ENCODE peak calls at places on chromosomes 4 and X, in nine cellular contexts. One of them, this sample, is unnamed.

GRCh38 chrX:38803286-38803608 is 2.0 kb downstream of the MID1IP1 start:
- DNase-seq in fibroblast of pulmonary artery: no peak
- DNase-seq in NCI-H460: no peak
- DNase-seq in endodermal cell: no peak
- DNase-seq in astrocyte of the hippocampus: no peak
- DNase-seq in astrocyte of the spinal cord: no peak
- DNase-seq in sciatic nerve: no peak
- DNase-seq in stimulated activated CD4-positive, alpha-beta T cell treated with anti-CD3 and anti-CD28 coated beads, Interleukin-15, amount 100 ng/mL, for 1 hour: no peak
- DNase-seq in activated CD8-positive, alpha-beta memory T cell treated with anti-CD3 and anti-CD28 coated beads for 24 hours: no peak
- DNase-seq in this sample: no peak

GRCh38 chr4:151518359-151518758 is 109.4 kb downstream of the FHIP1A start:
- DNase-seq in fibroblast of pulmonary artery: no peak
- DNase-seq in NCI-H460: no peak
- DNase-seq in endodermal cell: no peak
- DNase-seq in astrocyte of the hippocampus: no peak
- DNase-seq in astrocyte of the spinal cord: no peak
- DNase-seq in sciatic nerve: no peak
- DNase-seq in stimulated activated CD4-positive, alpha-beta T cell treated with anti-CD3 and anti-CD28 coated beads, Interleukin-15, amount 100 ng/mL, for 1 hour: no peak
- DNase-seq in activated CD8-positive, alpha-beta memory T cell treated with anti-CD3 and anti-CD28 coated beads for 24 hours: no peak
- DNase-seq in this sample: no peak

GRCh38 chr4:123580981-123581664 is 184.5 kb downstream of the SPRY1 start:
- DNase-seq in fibroblast of pulmonary artery: no peak
- DNase-seq in NCI-H460: no peak
- DNase-seq in endodermal cell: no peak
- DNase-seq in astrocyte of the hippocampus: no peak
- DNase-seq in astrocyte of the spinal cord: no peak
- DNase-seq in sciatic nerve: no peak
- DNase-seq in stimulated activated CD4-positive, alpha-beta T cell treated with anti-CD3 and anti-CD28 coated beads, Interleukin-15, amount 100 ng/mL, for 1 hour: no peak
- DNase-seq in activated CD8-positive, alpha-beta memory T cell treated with anti-CD3 and anti-CD28 coated beads for 24 hours: no peak
- DNase-seq in this sample: no peak

GRCh38 chr4:179836179-179837075 is 2394.2 kb upstream of the AGA start:
- DNase-seq in fibroblast of pulmonary artery: no peak
- DNase-seq in NCI-H460: no peak
- DNase-seq in endodermal cell: no peak
- DNase-seq in astrocyte of the hippocampus: no peak
- DNase-seq in astrocyte of the spinal cord: no peak
- DNase-seq in sciatic nerve: no peak
- DNase-seq in stimulated activated CD4-positive, alpha-beta T cell treated with anti-CD3 and anti-CD28 coated beads, Interleukin-15, amount 100 ng/mL, for 1 hour: no peak
- DNase-seq in activated CD8-positive, alpha-beta memory T cell treated with anti-CD3 and anti-CD28 coated beads for 24 hours: no peak
- DNase-seq in this sample: no peak

GRCh38 chr4:153585021-153585420 is 99.1 kb upstream of the TLR2 start:
- DNase-seq in fibroblast of pulmonary artery: no peak
- DNase-seq in NCI-H460: no peak
- DNase-seq in endodermal cell: no peak
- DNase-seq in astrocyte of the hippocampus: no peak
- DNase-seq in astrocyte of the spinal cord: no peak
- DNase-seq in sciatic nerve: no peak
- DNase-seq in stimulated activated CD4-positive, alpha-beta T cell treated with anti-CD3 and anti-CD28 coated beads, Interleukin-15, amount 100 ng/mL, for 1 hour: no peak
- DNase-seq in activated CD8-positive, alpha-beta memory T cell treated with anti-CD3 and anti-CD28 coated beads for 24 hours: no peak
- DNase-seq in this sample: no peak

GRCh38 chrX:14916017-14916674 is 42.9 kb downstream of the MOSPD2 start:
- DNase-seq in fibroblast of pulmonary artery: peak
- DNase-seq in NCI-H460: no peak
- DNase-seq in endodermal cell: no peak
- DNase-seq in astrocyte of the hippocampus: peak
- DNase-seq in astrocyte of the spinal cord: peak
- DNase-seq in sciatic nerve: no peak
- DNase-seq in stimulated activated CD4-positive, alpha-beta T cell treated with anti-CD3 and anti-CD28 coated beads, Interleukin-15, amount 100 ng/mL, for 1 hour: no peak
- DNase-seq in activated CD8-positive, alpha-beta memory T cell treated with anti-CD3 and anti-CD28 coated beads for 24 hours: no peak
- DNase-seq in this sample: peak

GRCh38 chrX:2463973-2464676 is 36.7 kb downstream of the DHRSX start:
- DNase-seq in fibroblast of pulmonary artery: no peak
- DNase-seq in NCI-H460: no peak
- DNase-seq in endodermal cell: peak
- DNase-seq in astrocyte of the hippocampus: no peak
- DNase-seq in astrocyte of the spinal cord: peak
- DNase-seq in sciatic nerve: no peak
- DNase-seq in stimulated activated CD4-positive, alpha-beta T cell treated with anti-CD3 and anti-CD28 coated beads, Interleukin-15, amount 100 ng/mL, for 1 hour: no peak
- DNase-seq in activated CD8-positive, alpha-beta memory T cell treated with anti-CD3 and anti-CD28 coated beads for 24 hours: no peak
- DNase-seq in this sample: no peak

GRCh38 chr4:146317783-146318182 is 103.4 kb downstream of the REELD1 start:
- DNase-seq in fibroblast of pulmonary artery: no peak
- DNase-seq in NCI-H460: no peak
- DNase-seq in endodermal cell: no peak
- DNase-seq in astrocyte of the hippocampus: no peak
- DNase-seq in astrocyte of the spinal cord: no peak
- DNase-seq in sciatic nerve: no peak
- DNase-seq in stimulated activated CD4-positive, alpha-beta T cell treated with anti-CD3 and anti-CD28 coated beads, Interleukin-15, amount 100 ng/mL, for 1 hour: no peak
- DNase-seq in activated CD8-positive, alpha-beta memory T cell treated with anti-CD3 and anti-CD28 coated beads for 24 hours: no peak
- DNase-seq in this sample: no peak

GRCh38 chr4:56466910-56467283 is 520 bp upstream of the SRP72 start:
- DNase-seq in fibroblast of pulmonary artery: peak
- DNase-seq in NCI-H460: no peak
- DNase-seq in endodermal cell: no peak
- DNase-seq in astrocyte of the hippocampus: peak
- DNase-seq in astrocyte of the spinal cord: no peak
- DNase-seq in sciatic nerve: no peak
- DNase-seq in stimulated activated CD4-positive, alpha-beta T cell treated with anti-CD3 and anti-CD28 coated beads, Interleukin-15, amount 100 ng/mL, for 1 hour: no peak
- DNase-seq in activated CD8-positive, alpha-beta memory T cell treated with anti-CD3 and anti-CD28 coated beads for 24 hours: no peak
- DNase-seq in this sample: no peak

GRCh38 chr4:82372502-82372873 is 1.3 kb downstream of the HNRNPD start:
- DNase-seq in fibroblast of pulmonary artery: no peak
- DNase-seq in NCI-H460: no peak
- DNase-seq in endodermal cell: peak
- DNase-seq in astrocyte of the hippocampus: peak
- DNase-seq in astrocyte of the spinal cord: no peak
- DNase-seq in sciatic nerve: peak
- DNase-seq in stimulated activated CD4-positive, alpha-beta T cell treated with anti-CD3 and anti-CD28 coated beads, Interleukin-15, amount 100 ng/mL, for 1 hour: no peak
- DNase-seq in activated CD8-positive, alpha-beta memory T cell treated with anti-CD3 and anti-CD28 coated beads for 24 hours: peak
- DNase-seq in this sample: peak

GRCh38 chr4:101229116-101229515 is 118.2 kb downstream of the PPP3CA start:
- DNase-seq in fibroblast of pulmonary artery: peak
- DNase-seq in NCI-H460: no peak
- DNase-seq in endodermal cell: no peak
- DNase-seq in astrocyte of the hippocampus: peak
- DNase-seq in astrocyte of the spinal cord: peak
- DNase-seq in sciatic nerve: no peak
- DNase-seq in stimulated activated CD4-positive, alpha-beta T cell treated with anti-CD3 and anti-CD28 coated beads, Interleukin-15, amount 100 ng/mL, for 1 hour: no peak
- DNase-seq in activated CD8-positive, alpha-beta memory T cell treated with anti-CD3 and anti-CD28 coated beads for 24 hours: no peak
- DNase-seq in this sample: no peak

GRCh38 chr4:185210102-185210981 is 944 bp downstream of the SNX25 start:
- DNase-seq in fibroblast of pulmonary artery: peak
- DNase-seq in NCI-H460: no peak
- DNase-seq in endodermal cell: peak
- DNase-seq in astrocyte of the hippocampus: peak
- DNase-seq in astrocyte of the spinal cord: peak
- DNase-seq in sciatic nerve: peak
- DNase-seq in stimulated activated CD4-positive, alpha-beta T cell treated with anti-CD3 and anti-CD28 coated beads, Interleukin-15, amount 100 ng/mL, for 1 hour: peak
- DNase-seq in activated CD8-positive, alpha-beta memory T cell treated with anti-CD3 and anti-CD28 coated beads for 24 hours: peak
- DNase-seq in this sample: peak

GRCh38 chrX:104282326-104282725 is 27.6 kb upstream of the ESX1 start:
- DNase-seq in fibroblast of pulmonary artery: no peak
- DNase-seq in NCI-H460: no peak
- DNase-seq in endodermal cell: no peak
- DNase-seq in astrocyte of the hippocampus: no peak
- DNase-seq in astrocyte of the spinal cord: no peak
- DNase-seq in sciatic nerve: no peak
- DNase-seq in stimulated activated CD4-positive, alpha-beta T cell treated with anti-CD3 and anti-CD28 coated beads, Interleukin-15, amount 100 ng/mL, for 1 hour: no peak
- DNase-seq in activated CD8-positive, alpha-beta memory T cell treated with anti-CD3 and anti-CD28 coated beads for 24 hours: no peak
- DNase-seq in this sample: no peak

GRCh38 chr4:113106076-113106475 is 56.6 kb downstream of the ANK2 start:
- DNase-seq in fibroblast of pulmonary artery: peak
- DNase-seq in NCI-H460: peak
- DNase-seq in endodermal cell: no peak
- DNase-seq in astrocyte of the hippocampus: peak
- DNase-seq in astrocyte of the spinal cord: peak
- DNase-seq in sciatic nerve: no peak
- DNase-seq in stimulated activated CD4-positive, alpha-beta T cell treated with anti-CD3 and anti-CD28 coated beads, Interleukin-15, amount 100 ng/mL, for 1 hour: no peak
- DNase-seq in activated CD8-positive, alpha-beta memory T cell treated with anti-CD3 and anti-CD28 coated beads for 24 hours: no peak
- DNase-seq in this sample: peak

GRCh38 chr4:55092504-55092903 is 32.9 kb downstream of the KDR start:
- DNase-seq in fibroblast of pulmonary artery: no peak
- DNase-seq in NCI-H460: no peak
- DNase-seq in endodermal cell: no peak
- DNase-seq in astrocyte of the hippocampus: no peak
- DNase-seq in astrocyte of the spinal cord: no peak
- DNase-seq in sciatic nerve: no peak
- DNase-seq in stimulated activated CD4-positive, alpha-beta T cell treated with anti-CD3 and anti-CD28 coated beads, Interleukin-15, amount 100 ng/mL, for 1 hour: no peak
- DNase-seq in activated CD8-positive, alpha-beta memory T cell treated with anti-CD3 and anti-CD28 coated beads for 24 hours: no peak
- DNase-seq in this sample: no peak

GRCh38 chr4:116233971-116234370 is 851.4 kb downstream of the TRAM1L1 start:
- DNase-seq in fibroblast of pulmonary artery: no peak
- DNase-seq in NCI-H460: no peak
- DNase-seq in endodermal cell: no peak
- DNase-seq in astrocyte of the hippocampus: no peak
- DNase-seq in astrocyte of the spinal cord: no peak
- DNase-seq in sciatic nerve: no peak
- DNase-seq in stimulated activated CD4-positive, alpha-beta T cell treated with anti-CD3 and anti-CD28 coated beads, Interleukin-15, amount 100 ng/mL, for 1 hour: no peak
- DNase-seq in activated CD8-positive, alpha-beta memory T cell treated with anti-CD3 and anti-CD28 coated beads for 24 hours: no peak
- DNase-seq in this sample: no peak